ENCODE peak calls at places on chromosomes 7 and 10, in four cellular contexts. Q, M, D and U are unnamed samples.

GRCh38 chr10:1142596-1142995 is 86.4 kb downstream of the WDR37 start:
- ATAC-seq in M (peak), Q (peak), D (no peak), U (no peak)

GRCh38 chr7:70354409-70355169 is 756.3 kb downstream of the AUTS2 start:
- ATAC-seq in Q (no peak), M (no peak), D (no peak), U (no peak)

GRCh38 chr10:97228775-97229157 is 43.0 kb upstream of the SLIT1 start:
- ATAC-seq in M (no peak), D (no peak), Q (no peak), U (no peak)

GRCh38 chr10:21100871-21101514 is 203.9 kb upstream of the NEBL start:
- ATAC-seq in Q (no peak), M (no peak), D (no peak), U (no peak)

GRCh38 chr10:29408847-29409240 is 120.0 kb downstream of the LYZL1 start:
- ATAC-seq in D (no peak), Q (no peak), M (no peak), U (no peak)

GRCh38 chr7:75905785-75906604 is 9.0 kb upstream of the POR start:
- ATAC-seq in M (peak), D (peak), Q (no peak), U (peak)

GRCh38 chr7:18511351-18511750 is 15.8 kb downstream of the HDAC9 start:
- ATAC-seq in D (no peak), Q (no peak), M (no peak), U (no peak)

GRCh38 chr10:4100324-4100826 is 315.4 kb upstream of the KLF6 start:
- ATAC-seq in D (no peak), Q (no peak), M (no peak), U (no peak)

GRCh38 chr7:140069298-140069949 is 6.7 kb upstream of the PARP12 start:
- ATAC-seq in M (no peak), D (no peak), Q (no peak), U (no peak)

GRCh38 chr10:59895629-59896116 is 10.7 kb downstream of the CCDC6 start:
- ATAC-seq in D (no peak), M (no peak), Q (no peak), U (no peak)

DNA sequence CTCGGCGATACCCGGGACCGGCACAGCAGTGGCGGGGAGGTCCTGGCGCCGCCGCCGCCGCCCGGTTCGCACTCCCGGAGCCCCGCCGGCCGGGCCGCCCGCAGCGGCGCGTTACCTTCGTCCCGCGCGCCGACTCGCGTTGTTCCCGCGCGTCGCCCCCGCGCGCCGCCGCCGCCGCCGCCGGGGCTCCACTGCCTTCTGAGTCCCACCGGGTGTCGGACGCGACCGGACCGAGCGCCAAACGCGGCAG is at the start of gene EZH2:
- ATAC-seq in Q (peak), D (no peak), M (peak), U (peak)
- TF ChIP-seq POLR2AphosphoS5 in Q (peak), D (no peak), M (no peak), U (no peak)

DNA sequence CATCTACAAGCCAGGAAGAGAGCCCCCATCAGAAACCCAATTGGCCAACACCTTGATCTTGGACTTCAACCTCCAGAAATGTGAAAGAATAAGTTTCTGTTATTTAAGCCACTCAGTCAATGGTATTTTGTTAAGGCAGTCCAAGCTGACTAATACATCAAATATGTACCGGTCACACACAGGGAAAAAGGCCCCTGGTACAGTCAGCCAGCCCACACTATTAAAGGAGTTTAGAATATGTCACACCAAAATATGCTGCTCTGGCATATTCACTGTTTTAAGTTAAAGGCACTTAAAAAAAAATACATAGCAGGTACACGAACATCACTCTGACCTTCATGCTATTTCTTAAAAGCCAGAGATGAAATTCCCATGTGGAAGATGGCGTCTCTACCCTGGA is 15.2 kb upstream of the CDCA7L start:
- ATAC-seq in M (no peak), Q (peak), D (no peak), U (no peak)
- TF ChIP-seq POLR2AphosphoS5 in M (no peak), Q (no peak), D (no peak), U (no peak)

DNA sequence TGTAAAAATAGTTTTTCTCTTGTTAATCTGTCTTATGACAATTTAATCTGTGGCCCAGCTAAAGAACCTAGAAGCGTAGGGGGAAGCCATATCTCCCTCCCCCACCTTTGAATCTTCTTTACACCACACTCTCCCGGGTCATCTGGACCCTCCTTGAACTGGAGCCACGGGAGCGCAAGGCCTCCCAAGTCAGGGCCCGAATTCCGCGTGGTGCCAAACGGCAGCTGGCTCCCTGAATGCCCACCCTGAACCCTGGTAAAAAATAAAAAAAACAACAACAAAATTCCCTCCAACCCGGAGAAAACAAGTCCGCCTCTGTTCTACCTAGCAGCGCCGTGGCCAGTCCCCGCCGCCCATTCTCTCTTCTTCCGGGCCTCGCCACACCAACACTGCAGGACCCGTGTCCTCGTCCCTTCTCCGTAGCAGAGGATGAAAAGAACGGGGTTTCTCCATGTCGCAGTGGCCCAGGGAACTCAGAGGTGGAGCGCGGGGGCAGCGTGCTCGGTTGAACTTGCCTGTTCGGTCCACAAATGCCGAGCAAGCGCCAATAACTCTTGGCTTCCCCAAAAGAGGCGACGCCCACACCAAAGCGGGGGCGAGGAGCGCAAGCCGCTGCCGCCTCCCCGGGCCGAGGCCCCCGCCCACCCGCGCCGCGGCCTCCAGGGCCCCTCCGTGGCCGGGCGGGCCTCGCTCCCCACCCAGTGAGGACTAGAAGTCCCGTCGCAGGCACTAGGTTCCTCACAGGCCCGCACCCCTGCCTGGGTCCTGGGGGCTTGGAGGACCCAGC is 15.1 kb upstream of the FKBP9 start:
- ATAC-seq in M (peak), Q (peak), D (peak), U (peak)
- TF ChIP-seq POLR2AphosphoS5 in M (no peak), Q (peak), D (no peak), U (peak)

GRCh38 chr10:45440511-45441062 is 66.6 kb downstream of the ALOX5 start:
- ATAC-seq in Q (no peak), D (no peak), M (no peak), U (no peak)
- TF ChIP-seq POLR2AphosphoS5 in Q (no peak), D (no peak), M (no peak), U (no peak)

DNA sequence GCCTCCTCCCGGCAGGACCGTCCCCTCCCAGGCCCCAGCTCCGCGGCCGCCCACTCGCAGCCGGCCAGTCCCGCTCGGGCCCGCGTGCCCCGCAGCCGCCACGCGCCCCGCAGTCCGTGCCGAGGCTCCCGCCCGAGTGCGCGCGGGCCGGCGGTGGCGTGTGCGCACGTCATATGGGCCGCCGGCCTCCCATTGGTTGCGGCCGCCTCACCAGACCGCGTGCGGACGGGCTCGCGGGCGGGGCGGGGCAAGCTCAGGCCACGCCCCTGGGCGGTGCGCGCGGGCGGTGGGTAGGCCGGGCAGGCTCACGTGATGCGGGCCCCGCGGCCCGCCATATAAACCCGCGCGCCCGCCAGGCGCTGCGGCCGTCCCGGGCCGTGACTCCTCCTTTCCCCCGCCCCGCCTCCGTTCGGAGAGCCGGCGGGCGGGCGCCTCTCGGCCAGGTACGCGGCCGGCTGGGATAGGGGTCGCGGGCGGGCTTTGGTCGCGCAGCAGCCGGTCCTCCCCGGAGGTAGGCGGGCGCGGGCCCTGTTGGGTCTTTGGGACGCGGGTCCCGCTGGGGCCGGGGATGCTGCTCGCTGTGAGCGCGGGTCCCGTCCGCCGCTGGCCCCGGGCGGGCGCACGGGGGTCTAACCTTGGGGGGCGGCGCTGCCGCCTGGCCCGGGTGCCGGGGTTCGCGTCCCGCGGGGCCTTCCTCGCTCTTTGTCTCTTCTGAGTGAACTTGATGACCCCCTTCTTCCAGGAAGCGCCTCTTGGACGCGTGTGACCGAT is at the start of gene INSIG1:
- ATAC-seq in D (peak), M (peak), Q (peak), U (peak)
- TF ChIP-seq POLR2AphosphoS5 in D (peak), M (peak), Q (peak), U (no peak)